ENCODE peak calls at places on chromosomes 11 and 22, in four cellular contexts. K is AG04450, A is tibial artery, U is fibroblast of lung. H is an unnamed sample.

GRCh38 chr11:15629690-15630321 is 515.1 kb downstream of the INSC start:
- DNase-seq in K (no peak), U (no peak), A (no peak), H (peak; percentile 47)

GRCh38 chr11:10678106-10678505 is 15.4 kb downstream of the IRAG1 start:
- DNase-seq in K (no peak), A (no peak), U (no peak), H (no peak)

GRCh38 chr11:44223261-44223660 is 86.7 kb downstream of the ALX4 start:
- DNase-seq in A (no peak), U (peak; percentile 60), K (no peak), H (no peak)

GRCh38 chr11:32255876-32256275 is 165.0 kb downstream of the RCN1 start:
- DNase-seq in K (no peak), U (no peak), A (no peak), H (no peak)

GRCh38 chr11:132125855-132126841 is 755.7 kb downstream of the NTM start:
- DNase-seq in K (no peak), A (no peak), U (peak; percentile 49), H (no peak)

GRCh38 chr11:119306373-119306890 is 10.5 kb downstream of the MCAM start:
- DNase-seq in K (no peak), A (peak; percentile 95), U (peak; percentile 15), H (no peak)

GRCh38 chr11:17414317-17414737 is 25.9 kb upstream of the KCNJ11 start:
- DNase-seq in K (no peak), U (no peak), A (no peak), H (no peak)

GRCh38 chr22:48714231-48714630 is 1113.4 kb downstream of the BRD1 start:
- DNase-seq in U (no peak), A (peak; percentile 42), K (no peak), H (no peak)

GRCh38 chr11:57072640-57073039 is 83.9 kb downstream of the OR5AK2 start:
- DNase-seq in A (no peak), U (peak; percentile 98), K (peak; percentile 88), H (no peak)

GRCh38 chr11:43579919-43580276 is 100.6 kb upstream of the HSD17B12 start:
- DNase-seq in U (no peak), A (no peak), K (no peak), H (no peak)

GRCh38 chr11:102846292-102846691 is 2.9 kb upstream of the MMP3 start:
- DNase-seq in A (no peak), U (peak; percentile 59), K (no peak), H (no peak)

GRCh38 chr11:23021287-23021863 is 161.1 kb upstream of the CCDC179 start:
- DNase-seq in U (peak; percentile 14), K (peak; percentile 21), A (no peak), H (no peak)

GRCh38 chr22:46561435-46561905 is 24.1 kb upstream of the CELSR1 start:
- DNase-seq in K (no peak), A (no peak), U (peak; percentile 14), H (peak; percentile 76)

GRCh38 chr22:38513063-38513462 is 7.0 kb upstream of the DDX17 start:
- DNase-seq in A (no peak), K (no peak), U (no peak), H (no peak)

GRCh38 chr22:47795477-47796127 is 1033.2 kb downstream of the TBC1D22A start:
- DNase-seq in K (no peak), U (no peak), A (no peak), H (no peak)

GRCh38 chr22:34255042-34255441 is 334.8 kb upstream of the LARGE1 start:
- DNase-seq in A (no peak), U (no peak), K (no peak), H (no peak)

GRCh38 chr11:104095791-104096190 is 59.4 kb downstream of the DDI1 start:
- DNase-seq in A (no peak), U (no peak), K (no peak), H (no peak)

GRCh38 chr11:70568504-70569172 is 170.3 kb downstream of the CTTN start:
- DNase-seq in A (peak; percentile 79), U (peak; percentile 54), K (no peak), H (no peak)

GRCh38 chr11:126181939-126182730 is 29.3 kb downstream of the RPUSD4 start:
- DNase-seq in A (no peak), U (no peak), K (no peak), H (no peak)

GRCh38 chr11:65525659-65526480 is 987 bp downstream of the SCYL1 start:
- DNase-seq in U (no peak), K (no peak), A (no peak), H (no peak)

GRCh38 chr11:19935507-19935906 is 222.9 kb downstream of the NAV2 start:
- DNase-seq in K (no peak), A (no peak), U (peak; percentile 97), H (no peak)

GRCh38 chr22:31926969-31927368 is 17.4 kb upstream of the YWHAH start:
- DNase-seq in K (no peak), U (peak; percentile 21), A (no peak), H (no peak)

GRCh38 chr11:69132301-69132670 is 23.4 kb upstream of the SMIM38 start:
- DNase-seq in U (no peak), A (peak; percentile 52), K (no peak), H (no peak)

GRCh38 chr11:7552666-7553065 is 38.9 kb downstream of the PPFIBP2 start:
- DNase-seq in A (no peak), K (no peak), U (no peak), H (no peak)

GRCh38 chr11:118310781-118311485 is 6.4 kb downstream of the CD3E start:
- DNase-seq in A (no peak), K (no peak), U (no peak), H (no peak)

GRCh38 chr11:83157755-83158473 is 983 bp downstream of the PCF11 start:
- DNase-seq in U (peak; percentile 49), K (no peak), A (peak; percentile 82), H (peak; percentile 68)

GRCh38 chr11:112961146-112961668 is at the start of gene NCAM1:
- DNase-seq in A (no peak), K (no peak), U (peak; percentile 84), H (peak; percentile 78)

GRCh38 chr11:112941096-112941495 is 20.1 kb upstream of the NCAM1 start:
- DNase-seq in U (no peak), K (no peak), A (no peak), H (no peak)

GRCh38 chr22:20859615-20860014 is 808 bp downstream of the SNAP29 start:
- DNase-seq in K (no peak), U (no peak), A (no peak), H (no peak)

GRCh38 chr22:17112491-17113042 is 8.6 kb downstream of the TMEM121B start:
- DNase-seq in U (no peak), K (no peak), A (no peak), H (no peak)

GRCh38 chr22:41021039-41021654 is 70.0 kb downstream of the RBX1 start:
- DNase-seq in K (no peak), U (no peak), A (peak; percentile 67), H (peak; percentile 24)

GRCh38 chr11:128593281-128593680 is 5.9 kb upstream of the ETS1 start:
- DNase-seq in A (no peak), U (peak; percentile 88), K (no peak), H (no peak)

GRCh38 chr11:70910835-70911234 is 341.5 kb downstream of the SHANK2 start:
- DNase-seq in U (no peak), A (peak; percentile 12), K (no peak), H (no peak)

GRCh38 chr11:67266424-67267187 is at the start of gene GRK2:
- DNase-seq in A (peak; percentile 70), K (no peak), U (peak; percentile 39), H (peak; percentile 72)

GRCh38 chr22:26170795-26171194 is 1.5 kb downstream of the SEZ6L start:
- DNase-seq in U (no peak), A (no peak), K (no peak), H (no peak)

GRCh38 chr11:96037267-96037990 is 113.5 kb upstream of the MTMR2 start:
- DNase-seq in U (peak; percentile 52), A (no peak), K (no peak), H (no peak)

GRCh38 chr11:63020671-63021255 is 5.1 kb upstream of the SLC22A8 start:
- DNase-seq in K (no peak), A (no peak), U (no peak), H (no peak)

GRCh38 chr11:62088331-62088933 is 35.4 kb upstream of the INCENP start:
- DNase-seq in A (no peak), K (no peak), U (no peak), H (no peak)

GRCh38 chr11:33733978-33734377 is 2.2 kb downstream of the CD59 start:
- DNase-seq in A (no peak), K (no peak), U (no peak), H (no peak)
- H3K4me3 ChIP-seq in A (peak overlapping the region; percentile 78), K (peak overlapping the region; percentile 79), U (peak overlapping the region; percentile 97), H (no peak overlapping the region)

DNA sequence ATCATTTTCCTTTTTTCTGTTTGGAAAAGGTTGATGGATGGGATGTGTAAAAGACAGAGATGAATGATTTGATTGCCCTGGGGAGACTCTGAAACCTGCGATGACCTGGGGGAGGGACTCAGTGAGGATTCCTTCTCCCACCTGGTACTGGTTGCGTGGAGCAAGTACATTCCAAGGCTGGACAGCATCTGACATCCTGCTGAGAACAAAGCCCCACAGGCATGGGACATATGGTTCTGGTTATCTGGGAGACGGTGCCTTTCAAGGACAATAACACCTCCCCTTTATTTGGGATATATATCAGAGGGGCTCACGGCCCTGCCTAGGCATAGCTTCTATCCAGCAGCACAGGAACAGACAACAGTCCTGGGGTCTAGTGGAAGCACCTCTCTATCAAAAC is 527.8 kb downstream of the METTL15 start:
- DNase-seq in A (no peak), K (no peak), U (no peak), H (peak; percentile 48)
- H3K27me3 ChIP-seq in A (no peaks in the 10 kb centered on the region), K (no peaks in the 10 kb centered on the region), U (no peaks in the 10 kb centered on the region), H (no peaks in the 10 kb centered on the region)

GRCh38 chr11:46388619-46389449 is 2.7 kb downstream of the CHRM4 start:
- DNase-seq in K (no peak), U (no peak), A (peak; percentile 64), H (no peak)

GRCh38 chr11:46391186-46391577 is 394 bp downstream of the CHRM4 start:
- DNase-seq in K (no peak), U (no peak), A (no peak), H (no peak)

GRCh38 chr11:46391578-46392420 is at the start of gene CHRM4:
- DNase-seq in A (peak; percentile 62), U (peak; percentile 32), K (no peak), H (peak; percentile 86)

GRCh38 chr11:46389450-46390330 is 1.9 kb downstream of the CHRM4 start:
- DNase-seq in K (no peak), A (no peak), U (peak; percentile 55), H (peak; percentile 79)

GRCh38 chr11:46390331-46391171 is 1.0 kb downstream of the CHRM4 start:
- DNase-seq in U (no peak), A (no peak), K (no peak), H (no peak)
- H3K4me3 ChIP-seq in U (no peak overlapping the region), A (no peak overlapping the region), K (no peak overlapping the region), H (peak overlapping the region; percentile 55)

DNA sequence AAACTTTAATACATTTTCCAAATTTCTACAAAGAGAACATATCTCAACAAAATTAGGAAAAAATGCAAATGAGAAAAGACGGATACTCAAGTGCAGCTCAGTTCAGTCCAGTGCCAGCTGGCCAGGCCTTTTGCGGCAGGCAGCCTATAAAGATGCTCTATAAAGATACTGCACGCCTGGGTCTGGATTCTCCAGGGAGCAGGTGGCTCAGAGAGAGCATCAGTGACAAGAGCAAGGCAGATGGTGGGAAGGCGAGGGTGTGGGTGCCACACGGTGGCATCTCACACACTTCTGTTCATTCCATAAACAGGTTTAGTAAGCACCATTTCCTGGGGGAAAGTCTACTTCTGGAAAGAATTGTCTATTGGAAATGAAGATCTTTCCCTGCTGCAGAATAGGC is 18.1 kb upstream of the SCN3B start:
- DNase-seq in U (no peak), K (no peak), A (no peak), H (no peak)
- H3K27me3 ChIP-seq in U (no peaks in the 10 kb centered on the region), K (peaks cover 9% of the 10 kb centered on the region), A (no peaks in the 10 kb centered on the region), H (peaks cover 2% of the 10 kb centered on the region)